ENCODE peak calls at places on chromosomes 11 and 22, in five cellular contexts. E is astrocyte of the spinal cord; M is AG09309; J is stimulated activated CD4-positive, alpha-beta T cell treated with anti-CD3 and anti-CD28 coated beads, Interleukin-1b, Interleukin-23, amount 100 ng/mL, for 1 hour; S is retina. Z is an unnamed sample.

GRCh38 chr11:110829873-110830272 is 117.6 kb upstream of the ARHGAP20 start:
- DNase-seq in S (no peak), E (no peak), M (no peak), J (no peak), Z (no peak)

GRCh38 chr22:39893526-39893925 is at the start of gene ENTHD1:
- DNase-seq in J (no peak), E (no peak), M (no peak), S (no peak), Z (no peak)

GRCh38 chr11:1839924-1840779 is 1.4 kb downstream of the TNNI2 start:
- DNase-seq in M (no peak), E (no peak), J (no peak), S (no peak), Z (no peak)

GRCh38 chr11:95883381-95883780 is 40.5 kb downstream of the MTMR2 start:
- DNase-seq in J (no peak), E (no peak), M (no peak), S (no peak), Z (no peak)

GRCh38 chr11:125941606-125942275 is 4.1 kb upstream of the VSIG10L2 start:
- DNase-seq in M (no peak), S (peak), E (peak), J (peak), Z (no peak)

GRCh38 chr11:17695454-17696441 is 23.6 kb upstream of the MYOD1 start:
- DNase-seq in M (no peak), E (no peak), S (peak), J (no peak), Z (no peak)

GRCh38 chr22:24460418-24461089 is 33.2 kb downstream of the ADORA2A start:
- DNase-seq in S (no peak), E (peak), M (no peak), J (no peak), Z (no peak)

GRCh38 chr11:134664863-134665535 is 253.0 kb upstream of the B3GAT1 start:
- DNase-seq in M (no peak), J (no peak), S (no peak), E (no peak), Z (no peak)

GRCh38 chr11:118908931-118909618 is 16.7 kb downstream of the BCL9L start:
- DNase-seq in E (peak), S (peak), M (peak), J (no peak), Z (no peak)

Z was measured in RKO.